ENCODE peak calls at places on chromosomes 3 and 15, in seven cellular contexts. F is adipocyte, A is HepG2, T is astrocyte, J is IMR-90, G is GM23248, O is MM.1S. H is an unnamed sample.

GRCh38 chr15:79901958-79902357 is 5.1 kb upstream of the MTHFS start:
- DNase-seq in F (no peak), A (no peak), T (no peak), J (no peak), G (no peak), O (no peak), H (no peak)

GRCh38 chr3:156396851-156397250 is 158.1 kb downstream of the SSR3 start:
- DNase-seq in F (peak), A (no peak), T (peak), J (no peak), G (peak), O (no peak), H (peak)

GRCh38 chr15:63169796-63170195 is 12.5 kb upstream of the RPS27L start:
- DNase-seq in F (no peak), A (no peak), T (no peak), J (no peak), G (no peak), O (no peak), H (no peak)

GRCh38 chr3:118987466-118987865 is 47.2 kb downstream of the IGSF11 start:
- DNase-seq in F (peak), A (no peak), T (peak), J (peak), G (peak), O (no peak), H (peak)

GRCh38 chr15:72801590-72802345 is 18.2 kb upstream of the ADPGK start:
- DNase-seq in F (no peak), A (no peak), T (no peak), J (no peak), G (no peak), O (no peak), H (no peak)

GRCh38 chr3:21017115-21017852 is 733.7 kb downstream of the ZNF385D start:
- DNase-seq in F (no peak), A (no peak), T (no peak), J (no peak), G (peak), O (no peak), H (no peak)

GRCh38 chr15:59501531-59502113 is 63.6 kb downstream of the FAM81A start:
- DNase-seq in F (peak), A (peak), T (peak), J (peak), G (peak), O (peak), H (peak)

GRCh38 chr3:14467723-14468620 is 65.6 kb downstream of the SLC6A6 start:
- DNase-seq in F (peak), A (peak), T (no peak), J (peak), G (peak), O (no peak), H (peak)

GRCh38 chr3:127844326-127844942 is 22.1 kb upstream of the MGLL start:
- DNase-seq in F (no peak), A (no peak), T (no peak), J (no peak), G (no peak), O (no peak), H (no peak)

GRCh38 chr3:49719214-49719884 is at the start of gene AMIGO3:
- DNase-seq in F (peak), A (no peak), T (peak), J (peak), G (peak), O (peak), H (peak)

GRCh38 chr15:75553659-75554058 is 25.5 kb downstream of the PTPN9 start:
- DNase-seq in F (no peak), A (no peak), T (no peak), J (no peak), G (no peak), O (no peak), H (no peak)

GRCh38 chr3:24222165-24222805 is 272.4 kb downstream of the THRB start:
- DNase-seq in F (no peak), A (no peak), T (peak), J (no peak), G (no peak), O (no peak), H (peak)

GRCh38 chr15:100001405-100001804 is 268.2 kb upstream of the LYSMD4 start:
- DNase-seq in F (no peak), A (no peak), T (no peak), J (no peak), G (no peak), O (no peak), H (no peak)

GRCh38 chr3:64667887-64668581 is 19.8 kb downstream of the ADAMTS9 start:
- DNase-seq in F (no peak), A (no peak), T (no peak), J (no peak), G (no peak), O (no peak), H (no peak)

GRCh38 chr3:45280227-45280626 is 54.1 kb upstream of the TMEM158 start:
- DNase-seq in F (no peak), A (no peak), T (no peak), J (no peak), G (peak), O (no peak), H (no peak)

GRCh38 chr3:141795719-141796435 is 32.7 kb downstream of the GRK7 start:
- DNase-seq in F (peak), A (no peak), T (no peak), J (no peak), G (peak), O (no peak), H (peak)

GRCh38 chr3:29012011-29012410 is 268.9 kb upstream of the RBMS3 start:
- DNase-seq in F (no peak), A (no peak), T (no peak), J (no peak), G (no peak), O (no peak), H (peak)

GRCh38 chr3:71063768-71064287 is 519.7 kb downstream of the FOXP1 start:
- DNase-seq in F (peak), A (peak), T (no peak), J (peak), G (peak), O (peak), H (peak)

GRCh38 chr15:89999676-90000174 is 1.4 kb upstream of the ZNF710 start:
- DNase-seq in F (peak), A (no peak), T (peak), J (peak), G (peak), O (no peak), H (peak)

GRCh38 chr3:188404124-188404523 is 250.2 kb downstream of the LPP start:
- DNase-seq in F (no peak), A (no peak), T (no peak), J (no peak), G (no peak), O (no peak), H (no peak)

GRCh38 chr15:63191895-63192603 is 2.6 kb downstream of the RAB8B start:
- DNase-seq in F (no peak), A (no peak), T (no peak), J (no peak), G (no peak), O (peak), H (no peak)

GRCh38 chr3:39107056-39107873 is at the start of the genes GORASP1 and TTC21A:
- DNase-seq in F (peak), A (peak), T (peak), J (peak), G (peak), O (peak), H (peak)

GRCh38 chr3:149686996-149687395 is 29.2 kb upstream of the WWTR1 start:
- DNase-seq in F (no peak), A (no peak), T (no peak), J (no peak), G (no peak), O (no peak), H (no peak)

GRCh38 chr3:149688122-149688757 is 30.4 kb upstream of the WWTR1 start:
- DNase-seq in F (no peak), A (no peak), T (no peak), J (no peak), G (no peak), O (no peak), H (no peak)
- H3K9ac ChIP-seq in F (no peak), A (no peak), T (no peak), J (no peak), G (no peak), O (no peak), H (no peak)

DNA sequence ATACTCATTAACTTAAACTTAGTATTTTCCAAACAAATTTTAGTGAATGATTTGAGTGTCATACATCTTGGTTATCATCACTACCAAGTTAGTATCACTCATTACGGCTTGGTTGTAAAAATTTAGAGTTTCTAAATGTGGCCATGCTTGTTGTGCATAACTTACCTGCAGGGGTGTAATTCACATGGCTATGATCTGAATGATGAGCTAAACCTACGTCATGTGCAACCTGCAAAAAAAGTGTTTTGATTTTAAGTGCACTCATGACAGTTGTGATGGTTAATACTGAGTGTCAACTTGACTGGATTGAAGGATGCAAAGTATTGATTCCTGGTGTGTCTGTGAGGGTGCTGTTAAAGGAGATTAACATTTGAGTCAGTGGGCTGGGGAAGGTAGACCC is 17.6 kb upstream of the CLDN16 start:
- DNase-seq in F (no peak), A (no peak), T (no peak), J (no peak), G (no peak), O (no peak), H (no peak)
- H3K9ac ChIP-seq in F (no peak), A (no peak), T (no peak), J (no peak), G (no peak), O (no peak), H (no peak)

DNA sequence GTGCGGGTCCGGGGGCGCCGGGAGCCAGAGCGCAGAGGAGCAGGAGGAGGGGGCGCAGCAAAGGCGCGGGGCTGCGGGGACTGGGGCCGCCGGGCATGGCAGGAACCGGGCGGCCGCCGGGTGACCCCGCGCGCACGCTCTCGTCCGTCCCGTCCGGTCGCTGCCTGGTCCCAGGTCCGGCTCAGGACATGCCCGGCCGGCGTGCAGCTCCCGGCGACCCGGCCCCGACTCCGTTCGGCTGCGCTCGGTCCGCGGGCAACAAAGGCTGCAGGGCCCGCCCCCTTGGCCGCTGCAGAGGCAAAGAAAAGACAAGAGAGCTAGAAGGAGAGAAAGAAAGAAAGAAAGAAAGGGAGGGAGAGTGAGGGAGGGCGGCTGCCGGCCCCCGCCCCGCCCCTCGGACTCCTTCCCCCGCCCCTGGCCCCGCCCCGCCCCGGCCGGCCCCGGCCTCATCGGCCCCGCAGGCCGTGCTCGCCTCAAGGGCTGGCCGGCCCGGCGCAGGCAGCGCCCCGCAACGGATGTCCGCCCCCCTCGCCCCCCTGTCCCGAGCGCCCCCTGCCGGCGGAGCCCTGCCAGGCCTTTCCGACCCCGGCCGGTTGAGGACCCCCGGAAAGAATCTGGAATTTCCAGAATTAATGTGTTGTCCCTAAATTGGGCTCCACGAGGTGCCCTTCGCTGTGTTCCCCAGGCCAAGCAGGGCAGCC is at the start of gene ADAMTS7:
- DNase-seq in F (peak), A (no peak), T (peak), J (peak), G (peak), O (peak), H (peak)
- H3K9ac ChIP-seq in F (peak), A (no peak), T (peak), J (peak), G (peak), O (peak), H (peak)

DNA sequence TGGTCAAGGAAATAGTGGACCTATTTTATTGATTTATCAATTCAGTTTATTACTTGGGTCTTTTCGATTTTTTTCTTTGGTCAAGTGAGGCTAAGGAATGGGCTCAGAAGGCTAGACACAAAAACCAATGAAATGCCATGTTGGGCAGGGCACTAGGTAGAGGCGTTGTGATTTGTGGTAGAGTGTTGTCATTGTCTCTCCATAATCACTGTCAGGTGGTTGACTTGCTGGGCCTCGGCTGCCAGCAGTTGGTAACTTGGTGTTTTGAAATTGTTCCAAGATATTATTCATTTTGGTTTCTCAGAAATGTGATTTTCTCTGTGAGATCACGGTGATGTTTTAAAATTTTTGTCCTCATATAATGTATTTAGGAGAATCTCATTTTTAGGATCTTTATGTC is 173.6 kb downstream of the KLHL25 start:
- DNase-seq in F (peak), A (no peak), T (peak), J (no peak), G (peak), O (no peak), H (peak)
- H3K9ac ChIP-seq in F (peak), A (no peak), T (peak), J (no peak), G (peak), O (no peak), H (no peak)

GRCh38 chr3:46488735-46489361 is 8.9 kb upstream of the RTP3 start:
- DNase-seq in F (peak), A (peak), T (peak), J (peak), G (peak), O (peak), H (peak)
- H3K9ac ChIP-seq in F (no peak), A (no peak), T (no peak), J (peak), G (no peak), O (peak), H (no peak)

GRCh38 chr3:12903881-12904280 is 62.5 kb upstream of the RPL32 start:
- DNase-seq in F (no peak), A (no peak), T (no peak), J (no peak), G (no peak), O (no peak), H (no peak)

GRCh38 chr3:12905316-12906071 is 64.1 kb upstream of the RPL32 start:
- DNase-seq in F (no peak), A (no peak), T (no peak), J (no peak), G (no peak), O (no peak), H (no peak)

GRCh38 chr3:12906141-12906915 is 65.0 kb upstream of the RPL32 start:
- DNase-seq in F (no peak), A (no peak), T (no peak), J (no peak), G (no peak), O (no peak), H (no peak)

GRCh38 chr3:12903000-12903800 is 61.8 kb upstream of the RPL32 start:
- DNase-seq in F (no peak), A (no peak), T (no peak), J (no peak), G (no peak), O (no peak), H (no peak)

GRCh38 chr3:12904951-12905315 is 63.6 kb upstream of the RPL32 start:
- DNase-seq in F (no peak), A (no peak), T (no peak), J (no peak), G (no peak), O (no peak), H (no peak)
- H3K9ac ChIP-seq in F (no peak), A (no peak), T (no peak), J (no peak), G (no peak), O (no peak), H (no peak)

GRCh38 chr3:48118928-48119327 is 69.3 kb downstream of the CDC25A start:
- DNase-seq in F (no peak), A (no peak), T (no peak), J (no peak), G (no peak), O (no peak), H (no peak)
- H3K9ac ChIP-seq in F (no peak), A (no peak), T (no peak), J (no peak), G (no peak), O (no peak), H (no peak)

GRCh38 chr3:157906627-157907026 is 199.6 kb downstream of the SHOX2 start:
- DNase-seq in F (peak), A (no peak), T (peak), J (no peak), G (peak), O (no peak), H (peak)
- H3K9ac ChIP-seq in F (no peak), A (no peak), T (no peak), J (no peak), G (no peak), O (no peak), H (no peak)

GRCh38 chr15:51030649-51031316 is 63.9 kb downstream of the TNFAIP8L3 start:
- DNase-seq in F (peak), A (peak), T (peak), J (peak), G (peak), O (no peak), H (peak)
- H3K9ac ChIP-seq in F (no peak), A (no peak), T (peak), J (peak), G (peak), O (no peak), H (no peak)

DNA sequence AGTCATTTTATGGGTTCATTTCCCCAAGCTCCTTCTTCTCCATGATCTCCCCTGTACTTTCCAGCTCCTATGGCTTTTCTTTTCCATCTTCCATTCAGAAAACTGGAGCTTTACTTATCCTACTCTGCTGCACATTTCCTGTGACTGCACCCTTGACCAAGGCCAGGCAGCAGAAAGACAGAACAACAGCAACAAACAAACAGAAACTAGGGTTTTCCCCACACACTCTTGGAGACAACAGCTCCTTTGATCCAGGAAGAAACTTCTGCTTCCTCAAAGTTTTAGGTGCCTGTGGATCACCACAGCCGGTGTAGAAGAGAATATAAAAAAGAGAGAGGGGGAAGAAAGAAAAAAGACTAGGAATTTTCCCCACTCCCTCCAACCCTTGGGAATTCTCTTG is 342.3 kb upstream of the CFAP20DC start:
- DNase-seq in F (no peak), A (no peak), T (no peak), J (no peak), G (no peak), O (no peak), H (no peak)
- H3K9ac ChIP-seq in F (no peak), A (no peak), T (no peak), J (no peak), G (no peak), O (no peak), H (no peak)

H was measured in fibroblast of lung.